ENCODE peak calls at places on chromosome 3, in four cellular contexts. J, S, G and W are unnamed samples.
A peak's percentile ranks its signal among the peaks of the same experiment; 100 is the strongest.

GRCh38 chr3:79415351-79415750 is 352.4 kb downstream of the ROBO1 start:
- DNase-seq in G (peak; percentile 0), J (no peak), S (no peak), W (peak; percentile 69)

GRCh38 chr3:131883711-131884407 is 151.0 kb downstream of the CPNE4 start:
- DNase-seq in J (no peak), S (peak; percentile 15), G (no peak), W (no peak)

GRCh38 chr3:42387802-42388651 is 22.4 kb downstream of the LYZL4 start:
- DNase-seq in G (no peak), S (peak; percentile 9), J (no peak), W (no peak)

GRCh38 chr3:120102232-120102631 is 8.0 kb upstream of the GSK3B start:
- DNase-seq in J (no peak), G (no peak), S (no peak), W (no peak)

GRCh38 chr3:55818485-55818884 is 331.4 kb upstream of the WNT5A start:
- DNase-seq in J (peak; percentile 1), G (no peak), S (peak; percentile 17), W (no peak)

GRCh38 chr3:108305484-108306172 is 9.3 kb downstream of the HHLA2 start:
- DNase-seq in G (no peak), J (no peak), S (peak; percentile 43), W (no peak)

GRCh38 chr3:121975702-121976302 is 46.2 kb downstream of the ILDR1 start:
- DNase-seq in G (no peak), S (peak; percentile 27), J (no peak), W (no peak)

GRCh38 chr3:165643433-165643824 is 193.8 kb downstream of the BCHE start:
- DNase-seq in J (no peak), G (peak; percentile 52), S (peak; percentile 59), W (peak; percentile 73)

GRCh38 chr3:112498916-112499315 is 356 bp downstream of the BTLA start:
- DNase-seq in J (no peak), S (no peak), G (no peak), W (no peak)

GRCh38 chr3:19645093-19645492 is 288.9 kb downstream of the EFHB start:
- DNase-seq in S (peak; percentile 25), G (no peak), J (no peak), W (peak; percentile 5)

GRCh38 chr3:131110087-131110486 is 83.4 kb downstream of the NEK11 start:
- DNase-seq in G (peak; percentile 87), J (peak; percentile 55), S (peak; percentile 65), W (peak; percentile 91)

GRCh38 chr3:188391597-188391996 is 237.6 kb downstream of the LPP start:
- DNase-seq in J (no peak), S (no peak), G (no peak), W (no peak)

GRCh38 chr3:59862686-59863085 is 812.9 kb upstream of the CFAP20DC start:
- DNase-seq in J (peak; percentile 60), G (peak; percentile 7), S (peak; percentile 89), W (peak; percentile 95)

GRCh38 chr3:189982299-189982945 is 138.3 kb downstream of the P3H2 start:
- DNase-seq in S (no peak), G (peak; percentile 57), J (peak; percentile 45), W (peak; percentile 52)

GRCh38 chr3:184716652-184717607 is 5.1 kb upstream of the MAGEF1 start:
- DNase-seq in G (peak; percentile 67), J (peak; percentile 53), S (peak; percentile 73), W (peak; percentile 66)

GRCh38 chr3:153830552-153830951 is 290.6 kb upstream of the ARHGEF26 start:
- DNase-seq in J (peak; percentile 2), G (no peak), S (no peak), W (no peak)

GRCh38 chr3:53242642-53243041 is 13.2 kb downstream of the TKT start:
- DNase-seq in J (peak; percentile 62), S (no peak), G (peak; percentile 52), W (no peak)

GRCh38 chr3:10764314-10765051 is 51.5 kb upstream of the SLC6A11 start:
- DNase-seq in G (no peak), J (no peak), S (no peak), W (no peak)

GRCh38 chr3:152508705-152509104 is 240.0 kb downstream of the MBNL1 start:
- DNase-seq in G (no peak), J (peak; percentile 14), S (peak; percentile 40), W (no peak)

GRCh38 chr3:131733086-131733841 is 230.5 kb upstream of the MRPL3 start:
- DNase-seq in J (no peak), S (no peak), G (no peak), W (no peak)

GRCh38 chr3:56677286-56677685 is 5.8 kb downstream of the TASOR start:
- DNase-seq in G (no peak), J (no peak), S (no peak), W (no peak)

GRCh38 chr3:42979044-42979962 is at the start of gene GASK1A:
- DNase-seq in G (no peak), S (no peak), J (peak; percentile 11), W (no peak)

GRCh38 chr3:43063114-43063513 is 42.8 kb downstream of the POMGNT2 start:
- DNase-seq in G (no peak), J (peak; percentile 12), S (no peak), W (no peak)

GRCh38 chr3:189121088-189121487 is 50.7 kb upstream of the TPRG1 start:
- DNase-seq in G (no peak), S (no peak), J (no peak), W (no peak)

GRCh38 chr3:127682576-127682975 is 9.8 kb downstream of the ABTB1 start:
- DNase-seq in G (no peak), S (no peak), J (no peak), W (no peak)

GRCh38 chr3:163838769-163839168 is 1239.5 kb downstream of the SI start:
- DNase-seq in G (no peak), S (no peak), J (no peak), W (no peak)

GRCh38 chr3:123750659-123751420 is 133.3 kb downstream of the MYLK start:
- DNase-seq in G (peak; percentile 97), J (peak; percentile 90), S (peak; percentile 31), W (peak; percentile 94)

GRCh38 chr3:109268181-109268580 is 48.1 kb downstream of the DPPA2 start:
- DNase-seq in J (no peak), S (no peak), G (no peak), W (peak; percentile 31)

GRCh38 chr3:29240248-29240647 is 40.6 kb upstream of the RBMS3 start:
- DNase-seq in G (peak; percentile 52), J (peak; percentile 59), S (peak; percentile 77), W (peak; percentile 63)

GRCh38 chr3:195032955-195033354 is 238.0 kb downstream of the XXYLT1 start:
- DNase-seq in J (no peak), S (peak; percentile 64), G (no peak), W (no peak)

GRCh38 chr3:52534281-52535183 is 875 bp upstream of the NT5DC2 start:
- DNase-seq in S (peak; percentile 46), G (peak; percentile 18), J (peak; percentile 19), W (no peak)

GRCh38 chr3:133393691-133394474 is 6.0 kb upstream of the BFSP2 start:
- DNase-seq in G (no peak), S (no peak), J (peak; percentile 50), W (peak; percentile 16)

GRCh38 chr3:87145553-87145952 is 81.6 kb upstream of the CHMP2B start:
- DNase-seq in S (peak; percentile 27), J (peak; percentile 32), G (peak; percentile 32), W (no peak)

GRCh38 chr3:196843435-196844110 is 24.1 kb upstream of the SENP5 start:
- DNase-seq in G (no peak), J (no peak), S (no peak), W (no peak)

GRCh38 chr3:128863560-128863959 is 15.9 kb upstream of the ACAD9 start:
- DNase-seq in S (no peak), G (no peak), J (no peak), W (no peak)

GRCh38 chr3:4976109-4976508 is 3.1 kb upstream of the BHLHE40 start:
- DNase-seq in J (peak; percentile 75), G (peak; percentile 59), S (peak; percentile 82), W (peak; percentile 49)

GRCh38 chr3:152973575-152973974 is 138.6 kb downstream of the P2RY1 start:
- DNase-seq in J (no peak), S (peak; percentile 23), G (no peak), W (no peak)

GRCh38 chr3:132726341-132726823 is 4.2 kb upstream of the NPHP3 start:
- DNase-seq in G (peak; percentile 30), J (peak; percentile 52), S (peak; percentile 81), W (no peak)

GRCh38 chr3:47567149-47567548 is 11.5 kb downstream of the CSPG5 start:
- DNase-seq in J (no peak), G (no peak), S (no peak), W (no peak)
- TF ChIP-seq CTCF in J (no peak), G (no peak), S (no peak), W (no peak)

GRCh38 chr3:117616213-117616612 is 906.6 kb downstream of the TUSC7 start:
- DNase-seq in G (peak; percentile 6), J (no peak), S (no peak), W (no peak)
- TF ChIP-seq CTCF in G (peak; percentile 30), J (peak; percentile 23), S (no peak), W (no peak)

GRCh38 chr3:39383913-39384664 is 919 bp downstream of the SLC25A38 start:
- DNase-seq in J (peak; percentile 86), G (peak; percentile 89), S (peak; percentile 80), W (peak; percentile 83)
- TF ChIP-seq CTCF in J (no peak), G (peak; percentile 14), S (no peak), W (no peak)

DNA sequence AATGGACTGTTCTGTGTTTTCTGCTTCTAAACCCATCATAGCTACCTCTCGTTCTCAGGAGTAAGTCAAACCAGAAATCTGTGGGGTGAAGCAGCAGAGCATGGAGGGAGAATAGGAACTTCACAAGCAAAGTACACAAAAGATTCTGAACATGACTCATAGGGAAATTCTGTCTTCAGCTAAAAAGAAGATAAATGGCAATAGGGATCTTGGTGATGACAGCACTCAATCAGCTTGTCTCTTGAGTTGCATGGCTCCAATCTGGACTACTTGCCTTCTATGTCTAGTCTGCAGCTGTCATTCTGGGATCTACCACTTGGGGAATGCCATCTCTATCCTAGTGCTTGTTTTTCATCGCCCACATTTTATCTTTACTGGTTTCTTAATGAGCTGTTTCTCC is 13.5 kb upstream of the GRAMD1C start:
- DNase-seq in S (peak; percentile 46), J (no peak), G (no peak), W (no peak)
- TF ChIP-seq CTCF in S (peak; percentile 29), J (peak; percentile 35), G (peak; percentile 40), W (peak; percentile 28)

GRCh38 chr3:98701276-98701675 is 61.9 kb upstream of the ST3GAL6 start:
- DNase-seq in J (no peak), G (no peak), S (no peak), W (no peak)

GRCh38 chr3:98709433-98709832 is 53.7 kb upstream of the ST3GAL6 start:
- DNase-seq in S (no peak), G (no peak), J (no peak), W (no peak)

GRCh38 chr3:98702166-98702565 is 61.0 kb upstream of the ST3GAL6 start:
- DNase-seq in G (no peak), S (no peak), J (peak; percentile 26), W (no peak)

GRCh38 chr3:98705212-98705611 is 57.9 kb upstream of the ST3GAL6 start:
- DNase-seq in G (no peak), S (no peak), J (no peak), W (no peak)

GRCh38 chr3:98705694-98706093 is 57.4 kb upstream of the ST3GAL6 start:
- DNase-seq in G (no peak), J (peak; percentile 24), S (no peak), W (no peak)
- TF ChIP-seq CTCF in G (peak; percentile 5), J (peak; percentile 12), S (no peak), W (no peak)